ENCODE peak calls at places on chromosome 19, in nine cellular contexts. A, Q, J, Y, D, G, S, O and F are unnamed samples. For H3K9me3, the result is how much of the 10 kb centered on the place peaks cover.

GRCh38 chr19:58033741-58034475 is at the start of gene ZSCAN1:
- DNase-seq in A (no peak), Q (peak), J (no peak), Y (peak), D (peak), G (peak), S (peak), O (peak), F (peak)

GRCh38 chr19:19115954-19116353 is 22.3 kb downstream of the TMEM161A start:
- DNase-seq in A (peak), Q (no peak), J (peak), Y (peak), D (peak), G (no peak), S (peak), O (peak), F (no peak)

GRCh38 chr19:12052571-12053169 is at the start of gene ZNF878:
- DNase-seq in A (peak), Q (peak), J (peak), Y (peak), D (peak), G (peak), S (peak), O (peak), F (peak)

GRCh38 chr19:1531587-1531986 is 7.7 kb downstream of the PLK5 start:
- DNase-seq in A (no peak), Q (no peak), J (no peak), Y (no peak), D (no peak), G (no peak), S (no peak), O (no peak), F (no peak)

GRCh38 chr19:51460164-51460992 is 2.1 kb upstream of the SIGLEC8 start:
- DNase-seq in A (peak), Q (no peak), J (no peak), Y (no peak), D (peak), G (peak), S (no peak), O (no peak), F (no peak)

GRCh38 chr19:30226464-30227070 is 145.6 kb upstream of the ZNF536 start:
- DNase-seq in A (no peak), Q (no peak), J (no peak), Y (peak), D (peak), G (no peak), S (no peak), O (no peak), F (peak)

GRCh38 chr19:4362871-4363545 is 19.6 kb downstream of the MPND start:
- DNase-seq in A (no peak), Q (no peak), J (peak), Y (no peak), D (no peak), G (no peak), S (no peak), O (no peak), F (no peak)

GRCh38 chr19:13152854-13153626 is 2.8 kb downstream of the IER2 start:
- DNase-seq in A (peak), Q (peak), J (peak), Y (peak), D (peak), G (peak), S (peak), O (peak), F (peak)

GRCh38 chr19:571127-571974 is 1.0 kb upstream of the BSG start:
- DNase-seq in A (peak), Q (no peak), J (peak), Y (peak), D (peak), G (peak), S (peak), O (peak), F (peak)

GRCh38 chr19:8302357-8302691 is 5.8 kb downstream of the CD320 start:
- DNase-seq in A (no peak), Q (peak), J (no peak), Y (no peak), D (no peak), G (no peak), S (peak), O (no peak), F (no peak)

GRCh38 chr19:10105241-10106099 is 692 bp upstream of the PPAN start:
- DNase-seq in A (no peak), Q (no peak), J (no peak), Y (no peak), D (no peak), G (no peak), S (peak), O (no peak), F (no peak)

GRCh38 chr19:10091370-10091687 is 5.2 kb downstream of the SHFL start:
- DNase-seq in A (no peak), Q (no peak), J (no peak), Y (no peak), D (no peak), G (no peak), S (no peak), O (no peak), F (no peak)

GRCh38 chr19:11539495-11540365 is 1.1 kb downstream of the CNN1 start:
- DNase-seq in A (no peak), Q (peak), J (no peak), Y (no peak), D (no peak), G (peak), S (no peak), O (peak), F (peak)

GRCh38 chr19:50300814-50301606 is 28.2 kb downstream of the KCNC3 start:
- DNase-seq in A (peak), Q (no peak), J (no peak), Y (no peak), D (peak), G (peak), S (no peak), O (no peak), F (no peak)

GRCh38 chr19:44207126-44207803 is 5.1 kb upstream of the ZNF227 start:
- DNase-seq in A (peak), Q (peak), J (peak), Y (peak), D (peak), G (peak), S (peak), O (peak), F (peak)

GRCh38 chr19:44212865-44213346 is 574 bp downstream of the ZNF227 start:
- DNase-seq in A (peak), Q (no peak), J (no peak), Y (no peak), D (peak), G (peak), S (peak), O (no peak), F (peak)

DNA sequence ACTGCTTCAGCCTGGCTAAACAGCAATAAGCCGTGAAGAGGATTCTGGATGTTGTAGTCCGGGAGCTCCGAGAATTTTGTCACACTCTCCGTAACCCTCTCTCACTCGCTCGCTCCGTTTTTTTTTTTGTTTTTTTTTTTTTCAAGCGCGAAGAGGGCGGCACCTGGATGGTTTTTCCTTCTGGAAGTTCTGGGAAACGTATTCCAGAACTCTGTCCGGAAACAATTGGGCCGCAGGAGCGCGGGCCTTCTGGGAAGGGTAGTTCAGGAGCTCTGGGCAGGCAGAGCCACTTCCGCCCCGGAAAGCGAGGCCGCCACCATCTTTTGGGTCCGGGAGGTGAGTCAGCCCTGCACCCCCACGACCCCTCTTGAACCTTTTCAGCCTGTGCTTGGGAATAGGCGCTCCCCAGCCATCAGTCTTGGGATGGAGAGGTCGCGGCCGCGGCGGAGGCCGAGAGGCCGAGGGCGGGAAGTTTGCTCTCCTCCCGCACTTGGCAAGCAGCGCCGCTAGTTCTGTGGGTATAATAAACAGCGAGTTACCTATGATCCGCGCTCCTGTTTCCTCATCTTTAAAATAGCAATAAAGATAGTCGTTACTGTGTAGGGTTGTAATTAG is at the start of gene ZNF227:
- DNase-seq in A (peak), Q (peak), J (peak), Y (peak), D (peak), G (peak), S (peak), O (peak), F (peak)
- H3K9me3 ChIP-seq in A (under half), Q (under half), J (under half), Y (under half), D (under half), G (under half), S (under half), O (under half), F (under half)

GRCh38 chr19:17023805-17024204 is 2.8 kb downstream of the CPAMD8 start:
- DNase-seq in A (no peak), Q (no peak), J (no peak), Y (no peak), D (no peak), G (no peak), S (no peak), O (no peak), F (no peak)

GRCh38 chr19:17026706-17027427 is at the start of gene CPAMD8:
- DNase-seq in A (no peak), Q (no peak), J (no peak), Y (no peak), D (no peak), G (no peak), S (no peak), O (peak), F (peak)

GRCh38 chr19:17025361-17025760 is 1.2 kb downstream of the CPAMD8 start:
- DNase-seq in A (no peak), Q (no peak), J (no peak), Y (no peak), D (no peak), G (no peak), S (no peak), O (no peak), F (no peak)

GRCh38 chr19:17027428-17027816 is 812 bp upstream of the CPAMD8 start:
- DNase-seq in A (no peak), Q (no peak), J (no peak), Y (no peak), D (no peak), G (no peak), S (no peak), O (no peak), F (no peak)

GRCh38 chr19:17026041-17026658 is 460 bp downstream of the CPAMD8 start:
- DNase-seq in A (no peak), Q (no peak), J (no peak), Y (peak), D (no peak), G (no peak), S (no peak), O (peak), F (peak)
- H3K4me3 ChIP-seq in A (no peak), Q (peak), J (no peak), Y (no peak), D (peak), G (no peak), S (peak), O (peak), F (peak)

DNA sequence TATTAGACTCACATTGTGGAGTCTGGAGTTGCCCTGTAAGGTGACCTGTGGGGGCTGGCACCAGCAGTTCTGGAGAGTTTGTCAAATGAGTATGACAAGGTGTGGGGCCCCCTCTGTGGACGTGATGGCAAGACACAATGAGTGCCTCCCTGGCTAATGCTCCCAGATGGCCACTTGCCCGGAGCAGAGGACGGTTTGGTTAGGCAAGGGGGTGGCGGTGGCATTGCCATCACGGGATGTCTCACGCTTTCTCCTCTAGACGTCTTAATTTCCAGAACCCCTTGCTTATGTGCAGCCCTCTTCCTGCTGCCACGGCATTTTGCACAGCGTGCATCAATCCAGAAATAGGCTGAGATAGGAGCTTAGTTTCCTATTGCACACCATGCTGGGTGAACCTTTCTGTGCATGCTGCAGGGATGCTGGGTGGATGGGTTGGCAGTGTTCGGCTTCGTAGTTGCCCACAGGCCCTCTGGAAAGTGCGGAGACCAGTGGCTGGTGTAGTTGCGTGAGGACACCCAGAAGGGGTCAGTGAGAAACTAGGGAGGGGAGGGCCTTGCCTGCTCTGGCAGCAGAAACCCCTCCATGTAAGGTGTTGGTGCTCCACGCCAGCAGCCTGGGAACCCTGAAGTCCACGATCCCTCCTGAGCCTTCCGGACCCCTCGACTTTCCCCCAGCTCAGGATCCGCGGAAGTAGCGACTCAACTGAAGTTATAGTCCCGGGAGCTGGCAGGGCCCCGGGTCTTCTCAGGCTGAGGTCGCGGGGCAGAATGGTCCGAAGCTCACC is 18.1 kb upstream of the LRP3 start:
- DNase-seq in A (peak), Q (no peak), J (no peak), Y (no peak), D (peak), G (peak), S (no peak), O (peak), F (peak)
- H3K9me3 ChIP-seq in A (under half), Q (under half), J (under half), Y (under half), D (under half), G (under half), S (under half), O (under half), F (under half)

GRCh38 chr19:39506944-39507714 is 7.8 kb upstream of the SELENOV start:
- DNase-seq in A (peak), Q (peak), J (peak), Y (peak), D (peak), G (peak), S (peak), O (peak), F (peak)
- H3K4me3 ChIP-seq in A (peak), Q (peak), J (no peak), Y (no peak), D (peak), G (peak), S (peak), O (peak), F (peak)